ENCODE peak calls at places on chromosomes 2 and 18, in eight cellular contexts. R is AG10803, U is GM23338, Z is GM12865, Y is cardiac fibroblast, W is psoas muscle, D is kidney epithelial cell, O is A549. F is an unnamed sample.

GRCh38 chr2:204669386-204669785 is 124.1 kb downstream of the PARD3B start:
- DNase-seq in R (peak), U (no peak), Z (no peak), Y (peak), W (no peak), D (no peak), O (no peak), F (no peak)

GRCh38 chr2:157182834-157183396 is 74.6 kb upstream of the GALNT5 start:
- DNase-seq in R (peak), U (no peak), Z (no peak), Y (peak), W (no peak), D (peak), O (peak), F (no peak)

GRCh38 chr2:241833101-241833937 is 24.3 kb downstream of the NEU4 start:
- DNase-seq in R (peak), U (no peak), Z (no peak), Y (peak), W (no peak), D (no peak), O (no peak), F (no peak)

GRCh38 chr18:70337139-70337972 is 48.5 kb downstream of the SOCS6 start:
- DNase-seq in R (peak), U (peak), Z (peak), Y (peak), W (peak), D (peak), O (peak), F (no peak)

GRCh38 chr2:189933911-189934399 is 128.6 kb downstream of the MSTN start:
- DNase-seq in R (peak), U (no peak), Z (no peak), Y (peak), W (no peak), D (peak), O (peak), F (no peak)

GRCh38 chr18:10681581-10682367 is 155.9 kb downstream of the NAPG start:
- DNase-seq in R (no peak), U (no peak), Z (no peak), Y (no peak), W (no peak), D (no peak), O (no peak), F (no peak)

GRCh38 chr2:89781962-89782361 is 1090.5 kb downstream of the RPIA start:
- DNase-seq in R (no peak), U (no peak), Z (no peak), Y (no peak), W (no peak), D (no peak), O (no peak), F (no peak)

GRCh38 chr2:235728401-235729181 is 234.7 kb downstream of the AGAP1 start:
- DNase-seq in R (no peak), U (no peak), Z (no peak), Y (no peak), W (peak), D (no peak), O (no peak), F (no peak)

GRCh38 chr2:102139851-102140250 is 2.7 kb upstream of the IL1R1 start:
- DNase-seq in R (no peak), U (no peak), Z (no peak), Y (no peak), W (no peak), D (no peak), O (no peak), F (no peak)

GRCh38 chr2:121356058-121356640 is 71.1 kb upstream of the TFCP2L1 start:
- DNase-seq in R (peak), U (peak), Z (peak), Y (peak), W (no peak), D (peak), O (peak), F (peak)

GRCh38 chr18:55100817-55101457 is 141.7 kb upstream of the CCDC68 start:
- DNase-seq in R (peak), U (no peak), Z (no peak), Y (peak), W (no peak), D (peak), O (peak), F (no peak)

GRCh38 chr2:8138923-8139667 is 542.8 kb upstream of the ID2 start:
- DNase-seq in R (peak), U (no peak), Z (no peak), Y (peak), W (peak), D (no peak), O (no peak), F (no peak)

GRCh38 chr18:50545936-50546335 is 14.0 kb upstream of the MAPK4 start:
- DNase-seq in R (no peak), U (no peak), Z (no peak), Y (no peak), W (no peak), D (no peak), O (no peak), F (no peak)

GRCh38 chr2:6442252-6442651 is 423.5 kb downstream of the CMPK2 start:
- DNase-seq in R (no peak), U (no peak), Z (peak), Y (no peak), W (no peak), D (no peak), O (no peak), F (no peak)

GRCh38 chr2:166485558-166486193 is 8.4 kb downstream of the SCN7A start:
- DNase-seq in R (no peak), U (no peak), Z (no peak), Y (no peak), W (no peak), D (no peak), O (no peak), F (no peak)

GRCh38 chr18:36186461-36187137 is 698 bp upstream of the MOCOS start:
- DNase-seq in R (peak), U (peak), Z (peak), Y (peak), W (peak), D (no peak), O (peak), F (peak)

GRCh38 chr2:178845565-178846457 is 38.6 kb upstream of the TTN start:
- DNase-seq in R (peak), U (no peak), Z (no peak), Y (peak), W (no peak), D (no peak), O (no peak), F (no peak)

GRCh38 chr18:25817571-25818237 is 272.7 kb downstream of the SS18 start:
- DNase-seq in R (no peak), U (no peak), Z (no peak), Y (no peak), W (no peak), D (no peak), O (no peak), F (no peak)

GRCh38 chr2:218236829-218237228 is 19.8 kb downstream of the ARPC2 start:
- DNase-seq in R (no peak), U (no peak), Z (no peak), Y (no peak), W (no peak), D (no peak), O (no peak), F (no peak)

GRCh38 chr2:99545622-99546021 is 55.8 kb upstream of the REV1 start:
- DNase-seq in R (no peak), U (no peak), Z (no peak), Y (no peak), W (no peak), D (no peak), O (no peak), F (no peak)

GRCh38 chr2:188176626-188177025 is 115.0 kb upstream of the GULP1 start:
- DNase-seq in R (no peak), U (no peak), Z (no peak), Y (no peak), W (no peak), D (no peak), O (no peak), F (no peak)

GRCh38 chr2:237179161-237179560 is 93.5 kb downstream of the COPS8 start:
- DNase-seq in R (no peak), U (no peak), Z (no peak), Y (peak), W (no peak), D (no peak), O (no peak), F (no peak)

GRCh38 chr18:21740474-21740723 is 193 bp upstream of the MIB1 start:
- DNase-seq in R (peak), U (peak), Z (peak), Y (no peak), W (no peak), D (no peak), O (peak), F (peak)

GRCh38 chr2:113750385-113750784 is 6.1 kb downstream of the SLC35F5 start:
- DNase-seq in R (no peak), U (no peak), Z (no peak), Y (no peak), W (no peak), D (no peak), O (no peak), F (no peak)

GRCh38 chr2:44087714-44088092 is 81.0 kb upstream of the PPM1B start:
- DNase-seq in R (no peak), U (peak), Z (no peak), Y (no peak), W (no peak), D (no peak), O (no peak), F (no peak)

GRCh38 chr2:102505290-102505689 is 32.3 kb downstream of the SLC9A4 start:
- DNase-seq in R (no peak), U (peak), Z (no peak), Y (no peak), W (no peak), D (no peak), O (no peak), F (no peak)

GRCh38 chr2:20431772-20432171 is 15.1 kb upstream of the RHOB start:
- DNase-seq in R (no peak), U (no peak), Z (no peak), Y (no peak), W (no peak), D (no peak), O (no peak), F (no peak)

GRCh38 chr2:71779306-71779855 is 326.0 kb downstream of the DYSF start:
- DNase-seq in R (peak), U (no peak), Z (no peak), Y (peak), W (no peak), D (no peak), O (no peak), F (no peak)

GRCh38 chr2:204024503-204024902 is 87.9 kb downstream of the ICOS start:
- DNase-seq in R (peak), U (peak), Z (peak), Y (peak), W (no peak), D (no peak), O (peak), F (no peak)

GRCh38 chr18:75407468-75408437 is 19.8 kb downstream of the SMIM21 start:
- DNase-seq in R (peak), U (peak), Z (no peak), Y (peak), W (no peak), D (no peak), O (no peak), F (no peak)

GRCh38 chr2:168343586-168343985 is 96.2 kb upstream of the STK39 start:
- DNase-seq in R (peak), U (no peak), Z (no peak), Y (peak), W (no peak), D (no peak), O (no peak), F (no peak)

GRCh38 chr18:67463829-67464228 is 52.7 kb downstream of the DSEL start:
- DNase-seq in R (no peak), U (peak), Z (peak), Y (peak), W (no peak), D (no peak), O (peak), F (no peak)

GRCh38 chr2:203225423-203226039 is 13.3 kb upstream of the CYP20A1 start:
- DNase-seq in R (peak), U (peak), Z (peak), Y (peak), W (no peak), D (no peak), O (peak), F (no peak)

GRCh38 chr2:26451700-26452099 is 26.2 kb downstream of the OTOF start:
- DNase-seq in R (no peak), U (no peak), Z (no peak), Y (no peak), W (no peak), D (no peak), O (no peak), F (no peak)

GRCh38 chr2:133241231-133241575 is 327.1 kb downstream of the NCKAP5 start:
- DNase-seq in R (peak), U (no peak), Z (no peak), Y (peak), W (no peak), D (no peak), O (no peak), F (no peak)

GRCh38 chr2:189492451-189492850 is 51.2 kb downstream of the WDR75 start:
- DNase-seq in R (peak), U (no peak), Z (no peak), Y (peak), W (no peak), D (no peak), O (no peak), F (no peak)

GRCh38 chr2:102273619-102274211 is 37.6 kb upstream of the IL1RL1 start:
- DNase-seq in R (peak), U (no peak), Z (no peak), Y (peak), W (no peak), D (no peak), O (peak), F (no peak)

GRCh38 chr18:12057419-12058039 is 36.1 kb upstream of the ANKRD62 start:
- DNase-seq in R (no peak), U (peak), Z (peak), Y (no peak), W (no peak), D (no peak), O (no peak), F (peak)
- TF ChIP-seq CTCF in R (no peak), U (peak), Z (peak), Y (no peak), W (no peak), D (no peak), O (no peak), F (peak)

DNA sequence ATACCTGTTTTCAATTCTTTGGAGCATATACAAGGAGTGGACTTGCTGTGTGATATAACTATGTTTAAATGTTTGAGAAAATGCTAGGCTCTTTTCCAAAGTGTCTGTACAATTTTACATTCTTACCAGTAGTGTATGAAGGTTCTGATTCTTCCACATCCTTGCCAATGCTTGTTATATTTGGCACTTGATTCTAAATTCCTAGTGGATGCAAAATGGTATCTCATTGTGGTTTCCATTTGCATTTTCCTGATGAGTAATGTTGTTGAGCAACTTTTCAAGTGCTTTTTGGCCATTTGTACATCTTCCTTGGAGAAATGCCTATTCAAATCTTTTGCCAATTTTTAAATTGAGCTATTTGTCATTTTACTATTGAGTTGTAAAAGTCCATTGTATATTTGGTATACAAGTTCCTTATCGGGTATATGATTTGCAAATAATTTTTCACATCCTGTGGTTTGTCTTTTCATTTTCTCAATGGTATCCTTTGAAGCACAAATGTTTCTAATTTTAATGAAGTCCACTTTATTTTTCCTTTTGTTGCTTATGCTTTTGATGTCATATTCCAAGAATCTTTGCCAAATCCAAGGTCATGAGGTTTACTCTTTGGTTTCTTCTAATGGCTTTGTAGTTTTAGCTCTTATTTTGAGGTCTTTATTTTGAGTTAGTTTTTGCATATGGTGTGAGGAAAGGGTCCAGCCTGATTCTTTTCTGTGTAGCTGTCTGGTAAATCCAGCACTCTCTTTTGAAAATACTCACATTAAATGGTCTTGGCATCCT is 33.2 kb upstream of the CWC22 start:
- DNase-seq in R (peak), U (no peak), Z (no peak), Y (peak), W (no peak), D (peak), O (no peak), F (no peak)
- TF ChIP-seq CTCF in R (peak), U (no peak), Z (no peak), Y (peak), W (no peak), D (no peak), O (no peak), F (no peak)

GRCh38 chr2:9573013-9573708 is 17.5 kb upstream of the ADAM17 start:
- DNase-seq in R (peak), U (no peak), Z (no peak), Y (peak), W (no peak), D (no peak), O (no peak), F (no peak)
- TF ChIP-seq CTCF in R (no peak), U (no peak), Z (no peak), Y (no peak), W (no peak), D (no peak), O (no peak), F (no peak)

GRCh38 chr2:10239561-10239967 is 63.1 kb upstream of the HPCAL1 start:
- DNase-seq in R (no peak), U (peak), Z (peak), Y (no peak), W (peak), D (no peak), O (no peak), F (no peak)
- TF ChIP-seq CTCF in R (no peak), U (peak), Z (peak), Y (peak), W (no peak), D (peak), O (no peak), F (no peak)

GRCh38 chr2:86226069-86226468 is 26.8 kb downstream of the MRPL35 start:
- DNase-seq in R (no peak), U (no peak), Z (peak), Y (no peak), W (no peak), D (no peak), O (no peak), F (peak)

GRCh38 chr2:86224645-86225355 is 25.5 kb downstream of the MRPL35 start:
- DNase-seq in R (no peak), U (no peak), Z (no peak), Y (peak), W (no peak), D (no peak), O (no peak), F (no peak)

GRCh38 chr2:86223682-86224560 is 24.7 kb downstream of the MRPL35 start:
- DNase-seq in R (peak), U (no peak), Z (no peak), Y (peak), W (no peak), D (no peak), O (no peak), F (no peak)

GRCh38 chr2:86226780-86227520 is 27.7 kb downstream of the MRPL35 start:
- DNase-seq in R (no peak), U (no peak), Z (no peak), Y (no peak), W (no peak), D (no peak), O (no peak), F (no peak)

GRCh38 chr2:86225581-86225980 is 26.3 kb downstream of the MRPL35 start:
- DNase-seq in R (no peak), U (no peak), Z (peak), Y (peak), W (peak), D (no peak), O (no peak), F (peak)
- TF ChIP-seq CTCF in R (no peak), U (no peak), Z (peak), Y (no peak), W (no peak), D (no peak), O (no peak), F (no peak)